ENCODE peak calls at places on chromosomes 6 and 20, in six cellular contexts. W, P, V, T, H and J are unnamed samples. For H3K4me1, the result is how much of the 10 kb centered on the place peaks cover.

GRCh38 chr6:97524846-97525245 is 241.8 kb upstream of the MMS22L start:
- DNase-seq in W (no peak), P (no peak), H (no peak), V (no peak), T (peak), J (no peak)

GRCh38 chr6:97150932-97151331 is 132.1 kb downstream of the MMS22L start:
- DNase-seq in T (no peak), H (no peak), P (no peak), W (no peak), V (no peak), J (no peak)

GRCh38 chr20:62408055-62408454 is 970 bp upstream of the CABLES2 start:
- DNase-seq in H (no peak), P (no peak), V (no peak), T (no peak), W (no peak), J (no peak)

GRCh38 chr6:150685860-150686259 is 86.2 kb downstream of the PLEKHG1 start:
- DNase-seq in T (no peak), W (peak), P (no peak), V (no peak), H (peak), J (peak)

GRCh38 chr6:146847426-146847825 is 248.7 kb downstream of the ADGB start:
- DNase-seq in P (no peak), V (no peak), H (no peak), W (no peak), T (no peak), J (no peak)

GRCh38 chr6:152296648-152297376 is 340.4 kb downstream of the SYNE1 start:
- DNase-seq in W (peak), P (no peak), V (no peak), H (no peak), T (no peak), J (no peak)

GRCh38 chr6:87397656-87398055 is 10.1 kb upstream of the CFAP206 start:
- DNase-seq in W (no peak), T (no peak), P (no peak), H (no peak), V (no peak), J (no peak)

GRCh38 chr6:34630040-34630439 is 66.5 kb downstream of the ILRUN start:
- DNase-seq in V (no peak), T (no peak), P (no peak), W (no peak), H (no peak), J (no peak)

GRCh38 chr6:135722182-135722581 is 129.3 kb upstream of the PDE7B start:
- DNase-seq in T (no peak), H (no peak), P (no peak), V (no peak), W (no peak), J (no peak)

GRCh38 chr6:39225543-39225942 is 3.7 kb downstream of the KCNK5 start:
- DNase-seq in V (no peak), T (no peak), H (no peak), W (no peak), P (no peak), J (no peak)

GRCh38 chr6:101083533-101084172 is 202.5 kb upstream of the ASCC3 start:
- DNase-seq in W (peak), P (no peak), V (no peak), H (no peak), T (no peak), J (no peak)

GRCh38 chr20:431012-431904 is 23.2 kb downstream of the RBCK1 start:
- DNase-seq in V (peak), H (peak), W (peak), T (peak), P (no peak), J (peak)

GRCh38 chr6:41546866-41547798 is 951 bp downstream of the FOXP4 start:
- DNase-seq in H (peak), V (no peak), T (peak), P (peak), W (peak), J (peak)

GRCh38 chr6:150323205-150323604 is 45.6 kb upstream of the IYD start:
- DNase-seq in W (no peak), P (no peak), V (no peak), H (no peak), T (no peak), J (no peak)

GRCh38 chr6:12288844-12289654 is 1.1 kb upstream of the EDN1 start:
- DNase-seq in V (peak), H (peak), W (peak), T (peak), P (peak), J (no peak)

GRCh38 chr20:3082306-3082951 is 2.1 kb downstream of the AVP start:
- DNase-seq in H (no peak), W (no peak), V (no peak), T (no peak), P (no peak), J (peak)

GRCh38 chr20:45867811-45868176 is 10.4 kb downstream of the ZSWIM3 start:
- DNase-seq in T (no peak), P (no peak), W (no peak), V (no peak), H (no peak), J (no peak)

GRCh38 chr20:43691928-43692524 is 25.1 kb downstream of the MYBL2 start:
- DNase-seq in T (peak), W (peak), H (peak), V (peak), P (no peak), J (peak)

GRCh38 chr20:53080969-53081871 is 109.1 kb downstream of the TSHZ2 start:
- DNase-seq in V (no peak), T (no peak), H (no peak), P (no peak), W (no peak), J (no peak)

GRCh38 chr6:32604434-32604877 is 14.8 kb upstream of the HLA-DRB1 start:
- DNase-seq in H (no peak), W (no peak), V (no peak), P (no peak), T (no peak), J (no peak)

GRCh38 chr20:18738888-18739287 is 74.7 kb upstream of the SCP2D1 start:
- DNase-seq in W (no peak), T (no peak), V (no peak), H (no peak), P (no peak), J (no peak)

GRCh38 chr20:57650756-57651483 is 30.7 kb upstream of the ZBP1 start:
- DNase-seq in W (no peak), T (no peak), H (no peak), P (no peak), V (no peak), J (peak)

GRCh38 chr6:35059606-35060355 is 81.4 kb downstream of the TCP11 start:
- DNase-seq in H (no peak), T (no peak), V (no peak), W (no peak), P (no peak), J (no peak)

GRCh38 chr20:15511551-15511950 is 1061.7 kb downstream of the KIF16B start:
- DNase-seq in H (no peak), P (no peak), T (no peak), V (no peak), W (no peak), J (no peak)
- H3K4me1 ChIP-seq in H (under half), P (under half), T (under half), V (under half), W (under half), J (under half)

DNA sequence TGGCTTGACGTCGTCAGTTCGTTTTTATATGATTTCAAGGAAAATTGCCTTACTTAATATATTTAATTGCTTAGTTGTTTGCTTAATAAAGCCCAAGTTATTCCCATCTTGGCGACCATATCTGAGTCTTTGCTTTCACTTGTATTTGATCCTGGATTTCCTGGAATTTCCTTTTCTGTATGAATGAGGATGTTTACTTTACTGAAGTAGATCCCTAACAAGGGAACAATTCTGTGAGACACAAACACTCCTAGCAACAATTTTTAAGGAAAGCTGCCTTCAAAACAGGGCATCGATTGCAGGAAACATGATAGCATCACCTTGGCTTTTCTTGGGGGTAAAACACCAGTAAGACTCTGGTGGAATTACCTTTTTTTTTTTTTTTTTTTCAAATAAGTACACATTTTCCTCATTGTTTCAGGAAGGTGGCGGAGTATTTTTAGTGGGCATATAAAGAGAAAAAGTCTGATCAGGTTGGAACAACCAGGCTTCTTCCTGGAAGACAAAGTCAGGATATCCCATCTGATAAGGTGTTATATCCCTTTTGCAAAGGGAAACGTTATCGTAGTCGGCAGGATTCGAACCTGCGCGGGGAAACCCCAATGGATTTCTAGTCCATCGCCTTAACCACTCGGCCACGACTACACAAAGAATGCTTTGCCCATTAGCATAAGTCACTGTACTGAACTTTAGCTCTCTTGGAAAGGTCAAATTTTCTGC is 68.5 kb upstream of the ZNF184 start:
- DNase-seq in V (no peak), T (no peak), W (no peak), P (no peak), H (no peak), J (no peak)
- H3K4me3 ChIP-seq in V (no peak), T (no peak), W (no peak), P (no peak), H (no peak), J (no peak)

DNA sequence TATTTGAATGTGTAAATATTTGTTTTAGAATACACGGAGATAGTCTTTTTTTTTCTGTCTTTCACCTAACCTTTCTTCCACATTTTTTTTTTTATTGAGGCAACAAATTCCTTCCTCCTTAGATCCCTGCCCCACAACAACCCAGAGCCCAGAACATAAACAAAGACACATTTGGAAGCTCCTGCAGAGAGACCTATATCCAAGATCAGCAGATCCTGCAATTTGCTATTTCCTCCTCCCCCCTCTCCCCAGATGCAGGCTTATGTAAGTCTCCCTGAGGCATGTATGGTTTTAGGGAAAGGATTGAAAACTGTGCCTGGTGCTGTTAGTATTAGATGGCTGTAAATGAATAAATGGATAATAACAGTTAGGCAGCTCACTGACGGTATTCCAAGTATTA is 608.2 kb upstream of the CITED2 start:
- DNase-seq in H (no peak), W (peak), P (no peak), T (no peak), V (no peak), J (no peak)
- H3K4me1 ChIP-seq in H (under half), W (half or more), P (under half), T (under half), V (under half), J (under half)

DNA sequence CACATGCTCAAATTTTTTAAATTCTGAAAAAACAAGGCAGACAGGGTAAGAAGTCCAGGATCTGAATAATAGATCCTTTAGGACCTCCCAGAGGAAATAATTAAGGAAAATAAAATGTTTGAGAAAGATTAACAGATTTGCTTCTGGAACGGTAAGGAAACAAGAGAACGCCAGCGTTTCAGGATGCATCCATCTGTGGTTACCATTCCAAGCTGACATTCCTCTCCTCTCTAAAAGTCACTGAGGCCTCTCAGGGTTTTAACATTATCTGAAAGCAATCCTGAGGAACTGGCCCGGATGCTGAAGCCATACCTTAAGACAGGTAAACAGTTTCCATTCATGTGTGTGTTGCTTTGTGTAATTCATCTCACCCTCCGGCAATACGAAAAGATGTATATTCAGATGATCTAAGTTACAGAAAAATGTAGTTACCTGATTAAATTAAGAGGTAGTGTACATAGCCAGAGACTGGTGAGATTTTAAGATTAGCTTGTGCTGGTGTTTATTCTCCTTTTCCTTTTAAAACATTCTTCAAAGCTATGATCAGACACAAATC is 68.3 kb upstream of the BACH2 start:
- DNase-seq in H (no peak), W (peak), P (no peak), V (no peak), T (no peak), J (no peak)
- H3K4me3 ChIP-seq in H (no peak), W (no peak), P (no peak), V (no peak), T (no peak), J (no peak)

DNA sequence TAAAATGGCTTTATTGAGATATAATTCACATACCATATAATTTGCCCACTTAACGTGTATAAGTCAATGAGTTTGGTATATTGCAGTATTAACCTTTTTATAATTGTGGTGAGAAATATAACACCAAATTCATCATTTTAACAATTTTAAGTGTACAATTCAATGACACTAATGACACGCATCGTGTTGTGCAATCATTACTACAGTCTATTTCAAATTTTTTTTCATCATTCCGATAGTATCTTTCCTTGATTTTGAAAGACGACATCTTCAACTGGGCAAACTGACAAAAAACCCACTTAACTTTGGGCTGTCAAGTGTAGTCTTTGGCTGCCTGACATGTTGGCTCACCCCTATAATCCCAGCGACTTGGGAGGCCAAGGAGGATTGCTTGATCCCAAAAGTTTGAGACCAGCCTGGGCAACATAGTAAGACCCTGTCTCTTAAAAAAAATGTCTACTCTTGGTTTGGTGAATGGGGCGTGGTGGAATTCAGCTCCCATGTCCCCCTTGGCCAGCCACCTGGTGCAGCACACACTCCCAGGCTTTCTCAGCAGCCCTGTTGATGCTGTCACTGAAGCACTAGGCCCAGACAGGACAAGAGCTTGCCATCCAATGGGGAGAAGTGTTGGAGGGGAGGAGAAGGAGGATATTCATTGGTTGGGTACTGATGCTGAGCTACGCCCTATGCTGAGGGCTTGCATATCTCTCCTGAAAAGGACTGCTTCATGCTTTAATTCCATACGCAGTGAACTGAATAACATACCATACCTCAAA is 150.5 kb downstream of the CD83 start:
- DNase-seq in V (no peak), H (no peak), T (no peak), P (no peak), W (no peak), J (no peak)
- H3K4me1 ChIP-seq in V (under half), H (under half), T (under half), P (under half), W (under half), J (under half)

DNA sequence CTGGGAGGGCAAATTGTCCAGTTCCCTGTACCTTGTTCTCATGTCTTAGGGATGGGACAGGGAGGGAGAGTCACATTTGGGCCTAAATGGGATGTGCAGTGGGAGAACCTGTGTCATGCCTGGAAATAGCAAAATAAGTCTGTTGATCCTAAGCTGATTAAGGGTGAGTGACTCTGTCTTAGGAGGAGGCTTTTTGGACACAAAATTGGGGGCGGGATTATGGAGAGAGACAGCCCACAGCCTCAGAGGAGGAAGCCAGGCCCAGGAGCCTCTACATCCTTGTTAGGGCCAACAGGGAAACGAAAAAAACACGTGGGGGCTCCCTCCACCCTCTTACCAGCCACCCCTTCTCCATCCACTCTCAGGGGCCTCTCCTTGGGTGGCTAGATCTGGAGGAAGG is 2.2 kb downstream of the KCNB1 start:
- DNase-seq in H (no peak), T (no peak), V (no peak), W (no peak), P (no peak), J (no peak)
- H3K4me3 ChIP-seq in H (no peak), T (no peak), V (no peak), W (no peak), P (no peak), J (no peak)

GRCh38 chr20:32563311-32564272 is 21.5 kb downstream of the NOL4L start:
- DNase-seq in P (no peak), W (no peak), V (no peak), H (no peak), T (no peak), J (no peak)

GRCh38 chr20:32564921-32565734 is 20.0 kb downstream of the NOL4L start:
- DNase-seq in P (no peak), W (no peak), H (no peak), T (no peak), V (peak), J (peak)

GRCh38 chr20:32562495-32562911 is 22.6 kb downstream of the NOL4L start:
- DNase-seq in T (no peak), H (no peak), V (no peak), P (no peak), W (no peak), J (no peak)

GRCh38 chr20:32565735-32566032 is 19.4 kb downstream of the NOL4L start:
- DNase-seq in P (no peak), T (no peak), H (no peak), W (no peak), V (no peak), J (no peak)

DNA sequence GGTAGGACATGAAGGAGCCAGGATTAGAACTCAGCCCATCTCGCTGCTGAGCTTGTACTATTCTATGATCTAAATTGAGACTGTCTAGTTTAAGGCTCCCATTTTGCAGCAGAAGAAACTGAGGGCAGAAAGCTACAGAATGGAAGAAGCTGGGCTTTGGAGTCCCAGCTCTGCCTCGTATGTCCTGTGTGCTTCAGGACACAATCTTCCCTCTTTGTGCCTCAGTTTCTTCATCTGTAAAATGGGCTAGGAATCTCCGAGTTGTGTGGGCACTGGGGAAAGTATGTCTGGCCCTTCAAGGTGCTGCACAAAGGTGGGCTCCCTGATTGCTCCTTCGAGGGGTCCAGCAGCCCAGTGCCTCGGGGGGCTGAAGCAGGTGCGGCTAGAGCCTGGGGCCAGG is 20.7 kb downstream of the NOL4L start:
- DNase-seq in T (no peak), V (no peak), H (no peak), W (no peak), P (no peak), J (no peak)
- H3K4me1 ChIP-seq in T (under half), V (under half), H (under half), W (under half), P (under half), J (under half)

GRCh38 chr6:72554761-72555221 is 67.1 kb upstream of the KCNQ5 start:
- DNase-seq in P (no peak), T (no peak), H (no peak), W (no peak), V (no peak), J (no peak)
- H3K4me3 ChIP-seq in P (no peak), T (no peak), H (no peak), W (no peak), V (no peak), J (no peak)